ENCODE peak calls at places on chromosomes 2 and 18, in five cellular contexts. One of them, this sample, is unnamed.

GRCh38 chr2:237626813-237627451 is 455 bp upstream of the LRRFIP1 start:
- DNase-seq in HCT116: no peak
- DNase-seq in mesothelial cell of epicardium: no peak
- DNase-seq in Right ventricle myocardium superior: no peak
- DNase-seq in brain microvascular endothelial cell: no peak
- DNase-seq in this sample: no peak

GRCh38 chr2:10236571-10237391 is 65.9 kb upstream of the HPCAL1 start:
- DNase-seq in HCT116: no peak
- DNase-seq in mesothelial cell of epicardium: no peak
- DNase-seq in Right ventricle myocardium superior: peak; percentile 25
- DNase-seq in brain microvascular endothelial cell: no peak
- DNase-seq in this sample: no peak

GRCh38 chr2:72139471-72139870 is 8.2 kb downstream of the CYP26B1 start:
- DNase-seq in HCT116: no peak
- DNase-seq in mesothelial cell of epicardium: no peak
- DNase-seq in Right ventricle myocardium superior: peak; percentile 28
- DNase-seq in brain microvascular endothelial cell: no peak
- DNase-seq in this sample: no peak

GRCh38 chr18:43013489-43013888 is 102.0 kb downstream of the RIT2 start:
- DNase-seq in HCT116: no peak
- DNase-seq in mesothelial cell of epicardium: no peak
- DNase-seq in Right ventricle myocardium superior: no peak
- DNase-seq in brain microvascular endothelial cell: peak; percentile 49
- DNase-seq in this sample: no peak

GRCh38 chr2:32063310-32064020 is at the start of gene SPAST:
- DNase-seq in HCT116: peak; percentile 94
- DNase-seq in mesothelial cell of epicardium: peak; percentile 94
- DNase-seq in Right ventricle myocardium superior: peak; percentile 99
- DNase-seq in brain microvascular endothelial cell: peak; percentile 95
- DNase-seq in this sample: peak; percentile 98

GRCh38 chr2:239484571-239485355 is 83.9 kb upstream of the HDAC4 start:
- DNase-seq in HCT116: no peak
- DNase-seq in mesothelial cell of epicardium: no peak
- DNase-seq in Right ventricle myocardium superior: no peak
- DNase-seq in brain microvascular endothelial cell: no peak
- DNase-seq in this sample: no peak

GRCh38 chr18:58716046-58716766 is 44.9 kb downstream of the MALT1 start:
- DNase-seq in HCT116: no peak
- DNase-seq in mesothelial cell of epicardium: no peak
- DNase-seq in Right ventricle myocardium superior: no peak
- DNase-seq in brain microvascular endothelial cell: peak; percentile 43
- DNase-seq in this sample: no peak

GRCh38 chr18:9701604-9702324 is 6.3 kb upstream of the RAB31 start:
- DNase-seq in HCT116: no peak
- DNase-seq in mesothelial cell of epicardium: no peak
- DNase-seq in Right ventricle myocardium superior: no peak
- DNase-seq in brain microvascular endothelial cell: no peak
- DNase-seq in this sample: no peak

GRCh38 chr2:181850914-181851560 is 40.5 kb upstream of the ITPRID2 start:
- DNase-seq in HCT116: no peak
- DNase-seq in mesothelial cell of epicardium: no peak
- DNase-seq in Right ventricle myocardium superior: no peak
- DNase-seq in brain microvascular endothelial cell: no peak
- DNase-seq in this sample: no peak

GRCh38 chr18:32420084-32420483 is 50.6 kb downstream of the GAREM1 start:
- DNase-seq in HCT116: no peak
- DNase-seq in mesothelial cell of epicardium: no peak
- DNase-seq in Right ventricle myocardium superior: no peak
- DNase-seq in brain microvascular endothelial cell: no peak
- DNase-seq in this sample: no peak

GRCh38 chr2:163528640-163529217 is 207.1 kb downstream of the FIGN start:
- DNase-seq in HCT116: no peak
- DNase-seq in mesothelial cell of epicardium: no peak
- DNase-seq in Right ventricle myocardium superior: no peak
- DNase-seq in brain microvascular endothelial cell: no peak
- DNase-seq in this sample: no peak

GRCh38 chr2:44169155-44169898 is 652 bp downstream of the PPM1B start:
- DNase-seq in HCT116: no peak
- DNase-seq in mesothelial cell of epicardium: no peak
- DNase-seq in Right ventricle myocardium superior: peak; percentile 58
- DNase-seq in brain microvascular endothelial cell: peak; percentile 51
- DNase-seq in this sample: no peak

GRCh38 chr2:69074926-69075325 is 61.9 kb downstream of the ANTXR1 start:
- DNase-seq in HCT116: no peak
- DNase-seq in mesothelial cell of epicardium: no peak
- DNase-seq in Right ventricle myocardium superior: no peak
- DNase-seq in brain microvascular endothelial cell: no peak
- DNase-seq in this sample: no peak

GRCh38 chr2:13227543-13227942 is 510.8 kb downstream of the TRIB2 start:
- DNase-seq in HCT116: no peak
- DNase-seq in mesothelial cell of epicardium: no peak
- DNase-seq in Right ventricle myocardium superior: no peak
- DNase-seq in brain microvascular endothelial cell: no peak
- DNase-seq in this sample: peak; percentile 52

GRCh38 chr2:159639071-159639470 is 22.7 kb upstream of the BAZ2B start:
- DNase-seq in HCT116: no peak
- DNase-seq in mesothelial cell of epicardium: no peak
- DNase-seq in Right ventricle myocardium superior: no peak
- DNase-seq in brain microvascular endothelial cell: no peak
- DNase-seq in this sample: no peak

GRCh38 chr2:138711812-138712211 is 68.4 kb downstream of the NXPH2 start:
- DNase-seq in HCT116: no peak
- DNase-seq in mesothelial cell of epicardium: no peak
- DNase-seq in Right ventricle myocardium superior: peak; percentile 31
- DNase-seq in brain microvascular endothelial cell: no peak
- DNase-seq in this sample: no peak

GRCh38 chr2:203412555-203413331 is 84.5 kb downstream of the ABI2 start:
- DNase-seq in HCT116: no peak
- DNase-seq in mesothelial cell of epicardium: no peak
- DNase-seq in Right ventricle myocardium superior: no peak
- DNase-seq in brain microvascular endothelial cell: no peak
- DNase-seq in this sample: no peak

GRCh38 chr2:76212305-76212985 is 501.7 kb upstream of the GCFC2 start:
- DNase-seq in HCT116: no peak
- DNase-seq in mesothelial cell of epicardium: no peak
- DNase-seq in Right ventricle myocardium superior: no peak
- DNase-seq in brain microvascular endothelial cell: no peak
- DNase-seq in this sample: no peak

GRCh38 chr18:3747176-3747973 is 297.4 kb downstream of the TGIF1 start:
- DNase-seq in HCT116: no peak
- DNase-seq in mesothelial cell of epicardium: no peak
- DNase-seq in Right ventricle myocardium superior: no peak
- DNase-seq in brain microvascular endothelial cell: peak; percentile 37
- DNase-seq in this sample: no peak

GRCh38 chr18:79559121-79559835 is 120.3 kb upstream of the CTDP1 start:
- DNase-seq in HCT116: no peak
- DNase-seq in mesothelial cell of epicardium: no peak
- DNase-seq in Right ventricle myocardium superior: no peak
- DNase-seq in brain microvascular endothelial cell: no peak
- DNase-seq in this sample: no peak

GRCh38 chr18:50545936-50546335 is 14.0 kb upstream of the MAPK4 start:
- DNase-seq in HCT116: no peak
- DNase-seq in mesothelial cell of epicardium: no peak
- DNase-seq in Right ventricle myocardium superior: no peak
- DNase-seq in brain microvascular endothelial cell: no peak
- DNase-seq in this sample: no peak

GRCh38 chr18:14945984-14946383 is 198.0 kb downstream of the ANKRD30B start:
- DNase-seq in HCT116: no peak
- DNase-seq in mesothelial cell of epicardium: no peak
- DNase-seq in Right ventricle myocardium superior: no peak
- DNase-seq in brain microvascular endothelial cell: no peak
- DNase-seq in this sample: no peak

GRCh38 chr2:53131416-53131815 is 636.2 kb upstream of the CHAC2 start:
- DNase-seq in HCT116: peak; percentile 23
- DNase-seq in mesothelial cell of epicardium: no peak
- DNase-seq in Right ventricle myocardium superior: no peak
- DNase-seq in brain microvascular endothelial cell: peak; percentile 7
- DNase-seq in this sample: no peak

This sample was measured in NCI-H187.